ENCODE peak calls at places on chromosomes 13 and 19, in ten cellular contexts. One of them, this sample, is unnamed. For H3K4me1, the result is how much of the 10 kb centered on the place peaks cover.

GRCh38 chr19:13430790-13431582 is 75.3 kb downstream of the CACNA1A start:
- DNase-seq in IMR-90: peak
- DNase-seq in hepatocyte: peak
- DNase-seq in lower lobe of right lung: peak
- DNase-seq in naive thymus-derived CD4-positive, alpha-beta T cell: peak
- DNase-seq in small intestine: peak
- DNase-seq in breast epithelium: no peak
- DNase-seq in aorta: peak
- DNase-seq in cardiac muscle cell: peak
- DNase-seq in mammary epithelial cell: peak
- DNase-seq in this sample: peak

GRCh38 chr13:38687246-38688229 is 661 bp downstream of the FREM2 start:
- DNase-seq in IMR-90: no peak
- DNase-seq in hepatocyte: peak
- DNase-seq in lower lobe of right lung: peak
- DNase-seq in naive thymus-derived CD4-positive, alpha-beta T cell: no peak
- DNase-seq in small intestine: peak
- DNase-seq in breast epithelium: no peak
- DNase-seq in aorta: no peak
- DNase-seq in cardiac muscle cell: peak
- DNase-seq in mammary epithelial cell: peak
- DNase-seq in this sample: peak

GRCh38 chr19:12956446-12957388 is at the start of gene GADD45GIP1:
- DNase-seq in IMR-90: peak
- DNase-seq in hepatocyte: peak
- DNase-seq in lower lobe of right lung: peak
- DNase-seq in naive thymus-derived CD4-positive, alpha-beta T cell: peak
- DNase-seq in small intestine: peak
- DNase-seq in breast epithelium: peak
- DNase-seq in aorta: peak
- DNase-seq in cardiac muscle cell: peak
- DNase-seq in mammary epithelial cell: peak
- DNase-seq in this sample: peak

GRCh38 chr13:37869506-37869755 is 141 bp downstream of the TRPC4 start:
- DNase-seq in IMR-90: no peak
- DNase-seq in hepatocyte: no peak
- DNase-seq in lower lobe of right lung: no peak
- DNase-seq in naive thymus-derived CD4-positive, alpha-beta T cell: no peak
- DNase-seq in small intestine: no peak
- DNase-seq in breast epithelium: no peak
- DNase-seq in aorta: no peak
- DNase-seq in cardiac muscle cell: peak
- DNase-seq in mammary epithelial cell: no peak
- DNase-seq in this sample: no peak

GRCh38 chr19:752652-753517 is 2.0 kb downstream of the MISP start:
- DNase-seq in IMR-90: peak
- DNase-seq in hepatocyte: peak
- DNase-seq in lower lobe of right lung: peak
- DNase-seq in naive thymus-derived CD4-positive, alpha-beta T cell: no peak
- DNase-seq in small intestine: peak
- DNase-seq in breast epithelium: no peak
- DNase-seq in aorta: peak
- DNase-seq in cardiac muscle cell: no peak
- DNase-seq in mammary epithelial cell: peak
- DNase-seq in this sample: peak

GRCh38 chr19:56837492-56837891 is 3.0 kb downstream of the PEG3 start:
- DNase-seq in IMR-90: no peak
- DNase-seq in hepatocyte: no peak
- DNase-seq in lower lobe of right lung: peak
- DNase-seq in naive thymus-derived CD4-positive, alpha-beta T cell: no peak
- DNase-seq in small intestine: no peak
- DNase-seq in breast epithelium: peak
- DNase-seq in aorta: peak
- DNase-seq in cardiac muscle cell: no peak
- DNase-seq in mammary epithelial cell: peak
- DNase-seq in this sample: peak

GRCh38 chr13:34002141-34002540 is 184.2 kb downstream of the RFC3 start:
- DNase-seq in IMR-90: no peak
- DNase-seq in hepatocyte: no peak
- DNase-seq in lower lobe of right lung: no peak
- DNase-seq in naive thymus-derived CD4-positive, alpha-beta T cell: no peak
- DNase-seq in small intestine: no peak
- DNase-seq in breast epithelium: no peak
- DNase-seq in aorta: no peak
- DNase-seq in cardiac muscle cell: no peak
- DNase-seq in mammary epithelial cell: peak
- DNase-seq in this sample: no peak

GRCh38 chr13:59374720-59375119 is 789.0 kb downstream of the DIAPH3 start:
- DNase-seq in IMR-90: no peak
- DNase-seq in hepatocyte: no peak
- DNase-seq in lower lobe of right lung: no peak
- DNase-seq in naive thymus-derived CD4-positive, alpha-beta T cell: no peak
- DNase-seq in small intestine: no peak
- DNase-seq in breast epithelium: no peak
- DNase-seq in aorta: no peak
- DNase-seq in cardiac muscle cell: peak
- DNase-seq in mammary epithelial cell: no peak
- DNase-seq in this sample: no peak

GRCh38 chr13:94480672-94481145 is 1.2 kb upstream of the DCT start:
- DNase-seq in IMR-90: peak
- DNase-seq in hepatocyte: peak
- DNase-seq in lower lobe of right lung: no peak
- DNase-seq in naive thymus-derived CD4-positive, alpha-beta T cell: no peak
- DNase-seq in small intestine: no peak
- DNase-seq in breast epithelium: no peak
- DNase-seq in aorta: peak
- DNase-seq in cardiac muscle cell: no peak
- DNase-seq in mammary epithelial cell: peak
- DNase-seq in this sample: no peak

GRCh38 chr13:94901070-94901469 is 188.7 kb upstream of the SOX21 start:
- DNase-seq in IMR-90: no peak
- DNase-seq in hepatocyte: no peak
- DNase-seq in lower lobe of right lung: no peak
- DNase-seq in naive thymus-derived CD4-positive, alpha-beta T cell: no peak
- DNase-seq in small intestine: no peak
- DNase-seq in breast epithelium: no peak
- DNase-seq in aorta: no peak
- DNase-seq in cardiac muscle cell: no peak
- DNase-seq in mammary epithelial cell: no peak
- DNase-seq in this sample: no peak

GRCh38 chr19:17255150-17255621 is 9.4 kb downstream of the USHBP1 start:
- DNase-seq in IMR-90: no peak
- DNase-seq in hepatocyte: peak
- DNase-seq in lower lobe of right lung: peak
- DNase-seq in naive thymus-derived CD4-positive, alpha-beta T cell: no peak
- DNase-seq in small intestine: peak
- DNase-seq in breast epithelium: no peak
- DNase-seq in aorta: no peak
- DNase-seq in cardiac muscle cell: no peak
- DNase-seq in mammary epithelial cell: no peak
- DNase-seq in this sample: peak

GRCh38 chr13:71831716-71832115 is 35.3 kb downstream of the DACH1 start:
- DNase-seq in IMR-90: no peak
- DNase-seq in hepatocyte: no peak
- DNase-seq in lower lobe of right lung: no peak
- DNase-seq in naive thymus-derived CD4-positive, alpha-beta T cell: no peak
- DNase-seq in small intestine: no peak
- DNase-seq in breast epithelium: no peak
- DNase-seq in aorta: no peak
- DNase-seq in cardiac muscle cell: no peak
- DNase-seq in mammary epithelial cell: no peak
- DNase-seq in this sample: no peak

GRCh38 chr19:13899912-13900584 is 5.9 kb downstream of the BRME1 start:
- DNase-seq in IMR-90: peak
- DNase-seq in hepatocyte: no peak
- DNase-seq in lower lobe of right lung: no peak
- DNase-seq in naive thymus-derived CD4-positive, alpha-beta T cell: no peak
- DNase-seq in small intestine: no peak
- DNase-seq in breast epithelium: no peak
- DNase-seq in aorta: no peak
- DNase-seq in cardiac muscle cell: no peak
- DNase-seq in mammary epithelial cell: no peak
- DNase-seq in this sample: no peak

GRCh38 chr19:47032171-47032811 is 12.7 kb downstream of the NPAS1 start:
- DNase-seq in IMR-90: no peak
- DNase-seq in hepatocyte: peak
- DNase-seq in lower lobe of right lung: peak
- DNase-seq in naive thymus-derived CD4-positive, alpha-beta T cell: peak
- DNase-seq in small intestine: peak
- DNase-seq in breast epithelium: no peak
- DNase-seq in aorta: no peak
- DNase-seq in cardiac muscle cell: peak
- DNase-seq in mammary epithelial cell: peak
- DNase-seq in this sample: peak

GRCh38 chr19:37467608-37468090 is 405 bp upstream of the ZNF569 start:
- DNase-seq in IMR-90: no peak
- DNase-seq in hepatocyte: no peak
- DNase-seq in lower lobe of right lung: no peak
- DNase-seq in naive thymus-derived CD4-positive, alpha-beta T cell: no peak
- DNase-seq in small intestine: no peak
- DNase-seq in breast epithelium: no peak
- DNase-seq in aorta: no peak
- DNase-seq in cardiac muscle cell: no peak
- DNase-seq in mammary epithelial cell: no peak
- DNase-seq in this sample: no peak

GRCh38 chr19:18397242-18398202 is at the start of gene LRRC25:
- DNase-seq in IMR-90: no peak
- DNase-seq in hepatocyte: no peak
- DNase-seq in lower lobe of right lung: peak
- DNase-seq in naive thymus-derived CD4-positive, alpha-beta T cell: no peak
- DNase-seq in small intestine: no peak
- DNase-seq in breast epithelium: no peak
- DNase-seq in aorta: peak
- DNase-seq in cardiac muscle cell: peak
- DNase-seq in mammary epithelial cell: no peak
- DNase-seq in this sample: peak

GRCh38 chr19:18399008-18399407 is 1.6 kb upstream of the LRRC25 start:
- DNase-seq in IMR-90: peak
- DNase-seq in hepatocyte: no peak
- DNase-seq in lower lobe of right lung: no peak
- DNase-seq in naive thymus-derived CD4-positive, alpha-beta T cell: no peak
- DNase-seq in small intestine: peak
- DNase-seq in breast epithelium: no peak
- DNase-seq in aorta: peak
- DNase-seq in cardiac muscle cell: no peak
- DNase-seq in mammary epithelial cell: peak
- DNase-seq in this sample: no peak

GRCh38 chr19:18396471-18397241 is 766 bp downstream of the LRRC25 start:
- DNase-seq in IMR-90: no peak
- DNase-seq in hepatocyte: no peak
- DNase-seq in lower lobe of right lung: no peak
- DNase-seq in naive thymus-derived CD4-positive, alpha-beta T cell: no peak
- DNase-seq in small intestine: no peak
- DNase-seq in breast epithelium: no peak
- DNase-seq in aorta: no peak
- DNase-seq in cardiac muscle cell: no peak
- DNase-seq in mammary epithelial cell: no peak
- DNase-seq in this sample: no peak

GRCh38 chr19:18406749-18407148 is 9.3 kb upstream of the LRRC25 start:
- DNase-seq in IMR-90: no peak
- DNase-seq in hepatocyte: no peak
- DNase-seq in lower lobe of right lung: no peak
- DNase-seq in naive thymus-derived CD4-positive, alpha-beta T cell: no peak
- DNase-seq in small intestine: no peak
- DNase-seq in breast epithelium: no peak
- DNase-seq in aorta: no peak
- DNase-seq in cardiac muscle cell: no peak
- DNase-seq in mammary epithelial cell: no peak
- DNase-seq in this sample: no peak

DNA sequence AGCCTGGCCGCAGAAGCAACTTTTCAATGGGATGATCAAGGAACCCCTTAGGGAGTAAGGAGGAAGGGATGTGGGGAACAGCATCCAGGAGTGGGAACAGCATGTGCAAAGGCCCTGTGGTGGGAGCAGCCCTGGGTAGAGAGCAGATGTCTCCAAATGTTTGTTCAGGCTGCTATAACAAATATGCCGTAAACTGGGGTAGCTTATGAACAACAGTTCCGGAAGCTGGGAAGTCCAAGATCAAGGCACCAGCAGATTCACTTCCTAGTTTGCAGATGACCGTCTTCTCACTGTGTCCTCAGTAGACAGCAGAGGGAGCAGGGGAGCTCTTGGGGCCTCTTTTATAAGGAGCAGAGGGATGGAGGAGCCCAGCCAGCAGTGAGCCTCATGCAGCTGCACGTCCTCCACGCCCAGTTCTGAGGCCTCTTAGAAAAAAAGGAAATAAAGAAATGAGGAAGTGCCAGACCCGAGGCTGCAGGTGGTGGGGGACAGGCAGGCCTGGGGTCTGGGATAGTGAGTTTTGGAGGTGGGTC is 4.2 kb upstream of the LRRC25 start:
- DNase-seq in IMR-90: peak
- DNase-seq in hepatocyte: peak
- DNase-seq in lower lobe of right lung: peak
- DNase-seq in naive thymus-derived CD4-positive, alpha-beta T cell: no peak
- DNase-seq in small intestine: peak
- DNase-seq in breast epithelium: no peak
- DNase-seq in aorta: peak
- DNase-seq in cardiac muscle cell: no peak
- DNase-seq in mammary epithelial cell: peak
- DNase-seq in this sample: no peak
- H3K4me1 ChIP-seq in IMR-90: under half
- H3K4me1 ChIP-seq in hepatocyte: under half
- H3K4me1 ChIP-seq in lower lobe of right lung: under half
- H3K4me1 ChIP-seq in naive thymus-derived CD4-positive, alpha-beta T cell: under half
- H3K4me1 ChIP-seq in small intestine: under half
- H3K4me1 ChIP-seq in breast epithelium: under half
- H3K4me1 ChIP-seq in aorta: under half
- H3K4me1 ChIP-seq in cardiac muscle cell: under half
- H3K4me1 ChIP-seq in mammary epithelial cell: under half
- H3K4me1 ChIP-seq in this sample: under half

GRCh38 chr13:41007359-41008118 is 11.6 kb downstream of the ELF1 start:
- DNase-seq in IMR-90: peak
- DNase-seq in hepatocyte: no peak
- DNase-seq in lower lobe of right lung: no peak
- DNase-seq in naive thymus-derived CD4-positive, alpha-beta T cell: no peak
- DNase-seq in small intestine: no peak
- DNase-seq in breast epithelium: no peak
- DNase-seq in aorta: no peak
- DNase-seq in cardiac muscle cell: no peak
- DNase-seq in mammary epithelial cell: no peak
- DNase-seq in this sample: no peak
- H3K4me1 ChIP-seq in IMR-90: under half
- H3K4me1 ChIP-seq in hepatocyte: under half
- H3K4me1 ChIP-seq in lower lobe of right lung: half or more
- H3K4me1 ChIP-seq in naive thymus-derived CD4-positive, alpha-beta T cell: half or more
- H3K4me1 ChIP-seq in small intestine: under half
- H3K4me1 ChIP-seq in breast epithelium: under half
- H3K4me1 ChIP-seq in aorta: under half
- H3K4me1 ChIP-seq in cardiac muscle cell: under half
- H3K4me1 ChIP-seq in mammary epithelial cell: under half
- H3K4me1 ChIP-seq in this sample: under half

GRCh38 chr19:2823646-2824045 is 4.0 kb downstream of the ZNF554 start:
- DNase-seq in IMR-90: no peak
- DNase-seq in hepatocyte: no peak
- DNase-seq in lower lobe of right lung: no peak
- DNase-seq in naive thymus-derived CD4-positive, alpha-beta T cell: no peak
- DNase-seq in small intestine: no peak
- DNase-seq in breast epithelium: no peak
- DNase-seq in aorta: no peak
- DNase-seq in cardiac muscle cell: no peak
- DNase-seq in mammary epithelial cell: no peak
- DNase-seq in this sample: no peak
- H3K4me1 ChIP-seq in IMR-90: under half
- H3K4me1 ChIP-seq in hepatocyte: under half
- H3K4me1 ChIP-seq in lower lobe of right lung: under half
- H3K4me1 ChIP-seq in naive thymus-derived CD4-positive, alpha-beta T cell: under half
- H3K4me1 ChIP-seq in small intestine: under half
- H3K4me1 ChIP-seq in breast epithelium: under half
- H3K4me1 ChIP-seq in aorta: under half
- H3K4me1 ChIP-seq in cardiac muscle cell: under half
- H3K4me1 ChIP-seq in mammary epithelial cell: under half
- H3K4me1 ChIP-seq in this sample: under half

GRCh38 chr13:100244431-100244830 is 155.5 kb downstream of the PCCA start:
- DNase-seq in IMR-90: no peak
- DNase-seq in hepatocyte: no peak
- DNase-seq in lower lobe of right lung: no peak
- DNase-seq in naive thymus-derived CD4-positive, alpha-beta T cell: no peak
- DNase-seq in small intestine: no peak
- DNase-seq in breast epithelium: no peak
- DNase-seq in aorta: no peak
- DNase-seq in cardiac muscle cell: no peak
- DNase-seq in mammary epithelial cell: no peak
- DNase-seq in this sample: no peak
- H3K4me1 ChIP-seq in IMR-90: under half
- H3K4me1 ChIP-seq in hepatocyte: under half
- H3K4me1 ChIP-seq in lower lobe of right lung: under half
- H3K4me1 ChIP-seq in naive thymus-derived CD4-positive, alpha-beta T cell: under half
- H3K4me1 ChIP-seq in small intestine: under half
- H3K4me1 ChIP-seq in breast epithelium: under half
- H3K4me1 ChIP-seq in aorta: under half
- H3K4me1 ChIP-seq in cardiac muscle cell: under half
- H3K4me1 ChIP-seq in mammary epithelial cell: under half
- H3K4me1 ChIP-seq in this sample: under half

This sample was measured in upper lobe of right lung.